ENCODE peak calls at places on chromosome X, in six cellular contexts. V, K, Z, F, I and G are unnamed samples.
A peak's percentile ranks its signal among the peaks of the same experiment; 100 is the strongest.

GRCh38 chrX:46404774-46405173 is 140.4 kb downstream of the ZNF674 start:
- DNase-seq in V (no peak), K (no peak), Z (no peak), F (peak; percentile 68), I (no peak), G (no peak)

GRCh38 chrX:136767104-136767941 is 13.4 kb downstream of the ARHGEF6 start:
- DNase-seq in V (peak; percentile 64), K (peak; percentile 63), Z (peak; percentile 80), F (peak; percentile 48), I (peak; percentile 17), G (peak; percentile 38)

GRCh38 chrX:15301924-15302323 is 13.5 kb downstream of the ASB11 start:
- DNase-seq in V (peak; percentile 52), K (no peak), Z (no peak), F (peak; percentile 33), I (no peak), G (no peak)

GRCh38 chrX:51641421-51642021 is 22.8 kb upstream of the CENPVL3 start:
- DNase-seq in V (no peak), K (no peak), Z (peak; percentile 46), F (no peak), I (peak; percentile 34), G (peak; percentile 32)

GRCh38 chrX:24025741-24026402 is 1.1 kb downstream of the KLHL15 start:
- DNase-seq in V (no peak), K (peak; percentile 50), Z (no peak), F (no peak), I (peak; percentile 68), G (peak; percentile 16)

GRCh38 chrX:23235051-23235450 is 99.6 kb upstream of the PTCHD1 start:
- DNase-seq in V (no peak), K (no peak), Z (no peak), F (no peak), I (no peak), G (no peak)

GRCh38 chrX:136450050-136450830 is 37.5 kb upstream of the BRS3 start:
- DNase-seq in V (no peak), K (no peak), Z (no peak), F (no peak), I (no peak), G (no peak)

GRCh38 chrX:40459576-40460158 is 121.1 kb upstream of the ATP6AP2 start:
- DNase-seq in V (no peak), K (peak; percentile 49), Z (no peak), F (no peak), I (no peak), G (no peak)

GRCh38 chrX:9880912-9881311 is 86.2 kb upstream of the CLDN34 start:
- DNase-seq in V (no peak), K (no peak), Z (no peak), F (no peak), I (no peak), G (no peak)

GRCh38 chrX:83469551-83469950 is 38.5 kb upstream of the POU3F4 start:
- DNase-seq in V (no peak), K (peak; percentile 46), Z (peak; percentile 26), F (peak; percentile 8), I (peak; percentile 27), G (no peak)

GRCh38 chrX:72620550-72621145 is 48.0 kb upstream of the HDAC8 start:
- DNase-seq in V (peak; percentile 63), K (no peak), Z (peak; percentile 46), F (peak; percentile 73), I (peak; percentile 8), G (peak; percentile 90)

GRCh38 chrX:16155586-16155985 is 11.7 kb upstream of the MAGEB17 start:
- DNase-seq in V (no peak), K (no peak), Z (no peak), F (no peak), I (no peak), G (no peak)

GRCh38 chrX:76971393-76972376 is 475.5 kb upstream of the FGF16 start:
- DNase-seq in V (no peak), K (no peak), Z (no peak), F (peak; percentile 50), I (no peak), G (no peak)

GRCh38 chrX:120840826-120841225 is 34.8 kb downstream of the CT47B1 start:
- DNase-seq in V (no peak), K (no peak), Z (no peak), F (no peak), I (no peak), G (peak; percentile 65)

GRCh38 chrX:13658602-13659001 is 5.7 kb downstream of the TCEANC start:
- DNase-seq in V (no peak), K (no peak), Z (peak; percentile 19), F (no peak), I (peak; percentile 21), G (peak; percentile 23)

GRCh38 chrX:48468693-48469691 is 1.1 kb downstream of the SLC38A5 start:
- DNase-seq in V (peak; percentile 62), K (peak; percentile 61), Z (no peak), F (no peak), I (no peak), G (no peak)

GRCh38 chrX:123738378-123738955 is 5.6 kb upstream of the THOC2 start:
- DNase-seq in V (no peak), K (no peak), Z (no peak), F (peak; percentile 78), I (no peak), G (no peak)

GRCh38 chrX:151801980-151802379 is 67.4 kb downstream of the CNGA2 start:
- DNase-seq in V (no peak), K (no peak), Z (peak; percentile 19), F (no peak), I (peak; percentile 9), G (no peak)

GRCh38 chrX:1093112-1093511 is 119.3 kb downstream of the CRLF2 start:
- DNase-seq in V (no peak), K (no peak), Z (no peak), F (no peak), I (no peak), G (no peak)

GRCh38 chrX:153687121-153688039 is at the start of gene SLC6A8:
- DNase-seq in V (peak; percentile 58), K (peak; percentile 69), Z (peak; percentile 75), F (peak; percentile 56), I (peak; percentile 62), G (peak; percentile 19)

GRCh38 chrX:21374994-21375794 is 976 bp downstream of the CNKSR2 start:
- DNase-seq in V (no peak), K (peak; percentile 49), Z (no peak), F (no peak), I (no peak), G (no peak)

GRCh38 chrX:81120936-81121351 is 80.8 kb downstream of the HMGN5 start:
- DNase-seq in V (peak; percentile 58), K (peak; percentile 44), Z (peak; percentile 39), F (peak; percentile 10), I (peak; percentile 54), G (peak; percentile 27)

GRCh38 chrX:133948895-133949294 is 36.5 kb downstream of the GPC3 start:
- DNase-seq in V (no peak), K (no peak), Z (no peak), F (no peak), I (no peak), G (no peak)

GRCh38 chrX:12945494-12945893 is 29.4 kb upstream of the TMSB4X start:
- DNase-seq in V (no peak), K (no peak), Z (no peak), F (no peak), I (no peak), G (no peak)

GRCh38 chrX:112759512-112759911 is 79.8 kb upstream of the LHFPL1 start:
- DNase-seq in V (no peak), K (no peak), Z (no peak), F (peak; percentile 58), I (peak; percentile 44), G (no peak)

GRCh38 chrX:19904778-19905367 is 17.5 kb upstream of the SH3KBP1 start:
- DNase-seq in V (no peak), K (no peak), Z (peak; percentile 68), F (peak; percentile 46), I (peak; percentile 61), G (no peak)

GRCh38 chrX:135194684-135195083 is 23.5 kb upstream of the CT55 start:
- DNase-seq in V (no peak), K (no peak), Z (no peak), F (no peak), I (no peak), G (no peak)

GRCh38 chrX:7996414-7996813 is 69.2 kb upstream of the PNPLA4 start:
- DNase-seq in V (no peak), K (no peak), Z (peak; percentile 12), F (no peak), I (peak; percentile 29), G (peak; percentile 32)

GRCh38 chrX:70196961-70197805 is 19.9 kb downstream of the DGAT2L6 start:
- DNase-seq in V (peak; percentile 73), K (peak; percentile 73), Z (peak; percentile 71), F (peak; percentile 35), I (peak; percentile 65), G (peak; percentile 32)

GRCh38 chrX:139889760-139890159 is 43.1 kb downstream of the ATP11C start:
- DNase-seq in V (no peak), K (no peak), Z (no peak), F (no peak), I (no peak), G (no peak)